ENCODE peak calls at places on chromosomes 12 and 14, in eight cellular contexts. One of them, this sample, is unnamed.

GRCh38 chr12:8099235-8099634 is 17.2 kb downstream of the NECAP1 start:
- DNase-seq in AG09309: no peak
- DNase-seq in endothelial cell: no peak
- DNase-seq in coronary artery: no peak
- DNase-seq in HepG2: no peak
- DNase-seq in A549: no peak
- DNase-seq in GM12865: no peak
- DNase-seq in psoas muscle: no peak
- DNase-seq in this sample: no peak

GRCh38 chr14:105178868-105179140 is 2.3 kb downstream of the NUDT14 start:
- DNase-seq in AG09309: no peak
- DNase-seq in A549: no peak
- DNase-seq in coronary artery: no peak
- DNase-seq in psoas muscle: no peak
- DNase-seq in endothelial cell: no peak
- DNase-seq in HepG2: no peak
- DNase-seq in GM12865: no peak
- DNase-seq in this sample: no peak

GRCh38 chr14:95523818-95524448 is 7.5 kb upstream of the SYNE3 start:
- DNase-seq in endothelial cell: no peak
- DNase-seq in AG09309: no peak
- DNase-seq in A549: no peak
- DNase-seq in HepG2: peak
- DNase-seq in GM12865: no peak
- DNase-seq in coronary artery: peak
- DNase-seq in psoas muscle: no peak
- DNase-seq in this sample: peak

GRCh38 chr14:101716956-101717662 is 44.4 kb upstream of the PPP2R5C start:
- DNase-seq in coronary artery: no peak
- DNase-seq in HepG2: no peak
- DNase-seq in endothelial cell: no peak
- DNase-seq in GM12865: no peak
- DNase-seq in psoas muscle: no peak
- DNase-seq in A549: no peak
- DNase-seq in AG09309: no peak
- DNase-seq in this sample: no peak

GRCh38 chr12:132275110-132275531 is 54.3 kb downstream of the GALNT9 start:
- DNase-seq in A549: peak
- DNase-seq in psoas muscle: no peak
- DNase-seq in GM12865: no peak
- DNase-seq in AG09309: peak
- DNase-seq in endothelial cell: peak
- DNase-seq in HepG2: peak
- DNase-seq in coronary artery: no peak
- DNase-seq in this sample: no peak

GRCh38 chr12:116123511-116124258 is 153.8 kb downstream of the MED13L start:
- DNase-seq in coronary artery: no peak
- DNase-seq in psoas muscle: peak
- DNase-seq in AG09309: no peak
- DNase-seq in GM12865: peak
- DNase-seq in HepG2: no peak
- DNase-seq in A549: no peak
- DNase-seq in endothelial cell: no peak
- DNase-seq in this sample: no peak

GRCh38 chr12:63400746-63401145 is 249.7 kb upstream of the AVPR1A start:
- DNase-seq in endothelial cell: no peak
- DNase-seq in coronary artery: no peak
- DNase-seq in AG09309: no peak
- DNase-seq in HepG2: peak
- DNase-seq in GM12865: no peak
- DNase-seq in psoas muscle: no peak
- DNase-seq in A549: no peak
- DNase-seq in this sample: no peak

GRCh38 chr12:121033625-121034349 is 5.3 kb downstream of the OASL start:
- DNase-seq in A549: peak
- DNase-seq in GM12865: peak
- DNase-seq in coronary artery: no peak
- DNase-seq in HepG2: no peak
- DNase-seq in endothelial cell: no peak
- DNase-seq in AG09309: no peak
- DNase-seq in psoas muscle: no peak
- DNase-seq in this sample: peak

GRCh38 chr12:75848533-75848932 is 183.0 kb downstream of the PHLDA1 start:
- DNase-seq in AG09309: no peak
- DNase-seq in psoas muscle: no peak
- DNase-seq in endothelial cell: no peak
- DNase-seq in GM12865: no peak
- DNase-seq in coronary artery: no peak
- DNase-seq in HepG2: no peak
- DNase-seq in A549: no peak
- DNase-seq in this sample: no peak

GRCh38 chr14:69620211-69620611 is 8.8 kb downstream of the SUSD6 start:
- DNase-seq in GM12865: no peak
- DNase-seq in endothelial cell: no peak
- DNase-seq in AG09309: no peak
- DNase-seq in HepG2: no peak
- DNase-seq in psoas muscle: no peak
- DNase-seq in coronary artery: no peak
- DNase-seq in A549: no peak
- DNase-seq in this sample: no peak

GRCh38 chr14:104161601-104162367 is 23.4 kb downstream of the KIF26A start:
- DNase-seq in GM12865: no peak
- DNase-seq in endothelial cell: no peak
- DNase-seq in psoas muscle: no peak
- DNase-seq in HepG2: no peak
- DNase-seq in A549: no peak
- DNase-seq in AG09309: no peak
- DNase-seq in coronary artery: no peak
- DNase-seq in this sample: no peak

GRCh38 chr12:91189526-91189925 is 6.9 kb upstream of the DCN start:
- DNase-seq in HepG2: no peak
- DNase-seq in A549: no peak
- DNase-seq in endothelial cell: no peak
- DNase-seq in coronary artery: no peak
- DNase-seq in AG09309: no peak
- DNase-seq in psoas muscle: no peak
- DNase-seq in GM12865: no peak
- DNase-seq in this sample: no peak

GRCh38 chr14:99736600-99737371 is 52.7 kb downstream of the CYP46A1 start:
- DNase-seq in AG09309: no peak
- DNase-seq in coronary artery: no peak
- DNase-seq in endothelial cell: no peak
- DNase-seq in GM12865: no peak
- DNase-seq in A549: no peak
- DNase-seq in psoas muscle: no peak
- DNase-seq in HepG2: no peak
- DNase-seq in this sample: no peak

GRCh38 chr12:54369597-54370217 is 5.4 kb upstream of the GPR84 start:
- DNase-seq in GM12865: no peak
- DNase-seq in A549: no peak
- DNase-seq in coronary artery: no peak
- DNase-seq in AG09309: no peak
- DNase-seq in psoas muscle: peak
- DNase-seq in endothelial cell: no peak
- DNase-seq in HepG2: no peak
- DNase-seq in this sample: no peak

GRCh38 chr12:89244536-89244935 is 107.8 kb downstream of the DUSP6 start:
- DNase-seq in endothelial cell: no peak
- DNase-seq in coronary artery: no peak
- DNase-seq in AG09309: no peak
- DNase-seq in HepG2: no peak
- DNase-seq in A549: no peak
- DNase-seq in GM12865: peak
- DNase-seq in psoas muscle: no peak
- DNase-seq in this sample: no peak

GRCh38 chr14:93958567-93959238 is 17.7 kb downstream of the ASB2 start:
- DNase-seq in HepG2: no peak
- DNase-seq in A549: no peak
- DNase-seq in GM12865: no peak
- DNase-seq in coronary artery: no peak
- DNase-seq in endothelial cell: no peak
- DNase-seq in AG09309: no peak
- DNase-seq in psoas muscle: no peak
- DNase-seq in this sample: no peak

GRCh38 chr14:94164685-94165431 is 9.3 kb upstream of the PPP4R4 start:
- DNase-seq in GM12865: no peak
- DNase-seq in endothelial cell: no peak
- DNase-seq in psoas muscle: no peak
- DNase-seq in coronary artery: no peak
- DNase-seq in AG09309: no peak
- DNase-seq in A549: no peak
- DNase-seq in HepG2: no peak
- DNase-seq in this sample: no peak

DNA sequence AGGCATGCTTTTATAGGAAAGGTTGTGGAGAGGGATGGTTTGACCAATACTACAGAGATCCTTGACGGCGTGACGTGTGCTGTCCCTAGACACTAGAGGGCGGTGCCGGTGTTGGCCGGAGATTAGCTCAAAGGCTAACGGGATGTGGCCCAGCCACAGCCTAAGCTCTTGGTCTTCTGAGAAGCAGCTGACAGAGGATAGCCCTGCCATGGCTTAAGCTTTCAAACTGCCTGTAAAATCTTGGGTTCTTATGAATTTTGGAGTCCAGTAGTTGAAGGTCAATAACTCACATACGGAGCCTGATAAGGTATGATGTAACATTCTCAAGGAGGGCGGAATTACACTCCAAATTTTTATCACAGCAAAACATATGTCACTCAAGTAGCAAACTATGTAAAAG is 515.7 kb upstream of the ATXN7L3B start:
- DNase-seq in coronary artery: no peak
- DNase-seq in psoas muscle: peak
- DNase-seq in AG09309: no peak
- DNase-seq in GM12865: peak
- DNase-seq in HepG2: peak
- DNase-seq in endothelial cell: peak
- DNase-seq in A549: peak
- DNase-seq in this sample: no peak
- TF ChIP-seq CTCF in coronary artery: no peak
- TF ChIP-seq CTCF in psoas muscle: peak
- TF ChIP-seq CTCF in AG09309: no peak
- TF ChIP-seq CTCF in GM12865: peak
- TF ChIP-seq CTCF in HepG2: peak
- TF ChIP-seq CTCF in endothelial cell: peak
- TF ChIP-seq CTCF in A549: peak
- TF ChIP-seq CTCF in this sample: no peak

GRCh38 chr12:47870175-47870781 is 34.5 kb downstream of the VDR start:
- DNase-seq in endothelial cell: peak
- DNase-seq in HepG2: peak
- DNase-seq in psoas muscle: peak
- DNase-seq in coronary artery: no peak
- DNase-seq in A549: peak
- DNase-seq in AG09309: peak
- DNase-seq in GM12865: peak
- DNase-seq in this sample: no peak
- TF ChIP-seq CTCF in endothelial cell: peak
- TF ChIP-seq CTCF in HepG2: peak
- TF ChIP-seq CTCF in psoas muscle: peak
- TF ChIP-seq CTCF in coronary artery: no peak
- TF ChIP-seq CTCF in A549: peak
- TF ChIP-seq CTCF in AG09309: peak
- TF ChIP-seq CTCF in GM12865: peak
- TF ChIP-seq CTCF in this sample: no peak

GRCh38 chr14:45526715-45527549 is 273.9 kb upstream of the MIS18BP1 start:
- DNase-seq in GM12865: peak
- DNase-seq in HepG2: peak
- DNase-seq in A549: peak
- DNase-seq in coronary artery: no peak
- DNase-seq in psoas muscle: no peak
- DNase-seq in endothelial cell: peak
- DNase-seq in AG09309: no peak
- DNase-seq in this sample: no peak
- TF ChIP-seq CTCF in GM12865: peak
- TF ChIP-seq CTCF in HepG2: peak
- TF ChIP-seq CTCF in A549: peak
- TF ChIP-seq CTCF in coronary artery: no peak
- TF ChIP-seq CTCF in psoas muscle: peak
- TF ChIP-seq CTCF in endothelial cell: peak
- TF ChIP-seq CTCF in AG09309: peak
- TF ChIP-seq CTCF in this sample: no peak

GRCh38 chr12:30197392-30198047 is 413.8 kb upstream of the TMTC1 start:
- DNase-seq in coronary artery: no peak
- DNase-seq in HepG2: no peak
- DNase-seq in A549: no peak
- DNase-seq in AG09309: no peak
- DNase-seq in endothelial cell: no peak
- DNase-seq in GM12865: peak
- DNase-seq in psoas muscle: no peak
- DNase-seq in this sample: no peak

GRCh38 chr12:30200864-30201263 is 417.1 kb upstream of the TMTC1 start:
- DNase-seq in coronary artery: no peak
- DNase-seq in psoas muscle: no peak
- DNase-seq in AG09309: no peak
- DNase-seq in HepG2: no peak
- DNase-seq in A549: no peak
- DNase-seq in endothelial cell: peak
- DNase-seq in GM12865: no peak
- DNase-seq in this sample: no peak

GRCh38 chr12:30202521-30203259 is 418.9 kb upstream of the TMTC1 start:
- DNase-seq in psoas muscle: no peak
- DNase-seq in coronary artery: no peak
- DNase-seq in AG09309: no peak
- DNase-seq in HepG2: no peak
- DNase-seq in GM12865: no peak
- DNase-seq in A549: no peak
- DNase-seq in endothelial cell: no peak
- DNase-seq in this sample: no peak

GRCh38 chr12:30203981-30204380 is 420.2 kb upstream of the TMTC1 start:
- DNase-seq in psoas muscle: no peak
- DNase-seq in A549: no peak
- DNase-seq in endothelial cell: no peak
- DNase-seq in HepG2: no peak
- DNase-seq in GM12865: no peak
- DNase-seq in coronary artery: no peak
- DNase-seq in AG09309: no peak
- DNase-seq in this sample: no peak

DNA sequence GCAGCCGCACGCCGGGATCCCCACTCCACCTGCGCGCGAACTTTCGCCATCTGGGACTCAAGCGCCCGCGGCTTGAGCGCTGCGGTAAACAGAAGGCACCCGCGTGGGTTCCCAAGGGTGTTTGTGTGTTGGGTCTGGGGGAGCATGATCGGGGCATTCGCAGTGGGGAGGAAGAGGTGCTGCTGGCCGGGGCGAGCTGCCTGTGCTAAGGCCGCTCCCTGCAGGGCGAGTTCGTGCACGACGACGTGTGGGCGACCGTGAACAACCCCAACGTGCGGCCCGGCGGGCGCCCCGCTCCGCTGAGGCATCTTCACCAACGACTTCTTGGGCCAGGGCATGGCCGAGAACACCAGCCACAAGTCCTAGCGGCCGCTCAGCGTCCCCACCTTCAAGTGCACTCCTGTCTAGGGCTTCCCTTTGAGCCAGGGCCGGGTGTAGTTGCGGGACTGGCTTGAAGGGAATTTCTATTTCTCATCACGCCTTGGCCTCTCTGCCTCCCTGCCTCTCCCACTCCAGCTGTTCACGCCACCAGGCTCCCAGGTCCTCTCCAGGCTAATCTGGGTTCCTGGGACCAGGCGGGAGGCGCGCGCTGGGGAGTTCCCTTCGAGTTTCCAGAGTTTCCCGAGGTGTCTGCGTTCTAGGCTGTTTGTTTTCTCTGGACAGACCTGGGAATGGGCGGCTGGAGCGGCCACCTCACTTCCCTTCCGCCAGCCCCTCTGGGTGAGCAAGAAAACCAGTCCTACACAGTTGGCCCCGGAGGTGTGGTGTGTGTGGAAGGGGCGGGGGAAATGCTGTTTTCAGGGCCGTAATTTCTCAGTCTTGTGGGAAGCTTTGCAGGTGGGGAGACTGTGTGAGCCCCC is 417.8 kb upstream of the TMTC1 start:
- DNase-seq in AG09309: no peak
- DNase-seq in endothelial cell: no peak
- DNase-seq in GM12865: no peak
- DNase-seq in coronary artery: no peak
- DNase-seq in A549: no peak
- DNase-seq in psoas muscle: no peak
- DNase-seq in HepG2: no peak
- DNase-seq in this sample: no peak
- TF ChIP-seq CTCF in AG09309: no peak
- TF ChIP-seq CTCF in endothelial cell: no peak
- TF ChIP-seq CTCF in GM12865: no peak
- TF ChIP-seq CTCF in coronary artery: no peak
- TF ChIP-seq CTCF in A549: no peak
- TF ChIP-seq CTCF in psoas muscle: no peak
- TF ChIP-seq CTCF in HepG2: no peak
- TF ChIP-seq CTCF in this sample: no peak